ENCODE peak calls at places on chromosome 18, in ten cellular contexts. M is DND-41, S is B cell, V is sigmoid colon, H is IMR-90, R is adrenal gland, C is AG10803, F is BJ, G is PC-3, I is AG09319. X is an unnamed sample.

GRCh38 chr18:44759925-44760342 is 79.2 kb downstream of the SETBP1 start:
- DNase-seq in M (no peak), S (peak; percentile 41), V (no peak), H (no peak), R (no peak), C (no peak), F (no peak), G (no peak), I (no peak), X (no peak)

GRCh38 chr18:79725486-79725885 is 45.9 kb downstream of the CTDP1 start:
- DNase-seq in M (no peak), S (no peak), V (no peak), H (no peak), R (no peak), C (no peak), F (no peak), G (no peak), I (no peak), X (no peak)

GRCh38 chr18:52319423-52319822 is 20.6 kb upstream of the DCC start:
- DNase-seq in M (no peak), S (no peak), V (no peak), H (no peak), R (no peak), C (no peak), F (no peak), G (no peak), I (no peak), X (no peak)

GRCh38 chr18:70072678-70073077 is 125.0 kb upstream of the CD226 start:
- DNase-seq in M (no peak), S (no peak), V (no peak), H (peak; percentile 50), R (no peak), C (peak; percentile 47), F (no peak), G (peak; percentile 33), I (peak; percentile 3), X (no peak)

GRCh38 chr18:42414756-42415454 is 459.9 kb downstream of the PIK3C3 start:
- DNase-seq in M (no peak), S (no peak), V (no peak), H (no peak), R (peak; percentile 60), C (peak; percentile 17), F (no peak), G (no peak), I (no peak), X (no peak)

GRCh38 chr18:45104071-45104440 is 423.4 kb downstream of the SETBP1 start:
- DNase-seq in M (no peak), S (no peak), V (no peak), H (no peak), R (no peak), C (no peak), F (no peak), G (no peak), I (no peak), X (no peak)

GRCh38 chr18:2706903-2707302 is 51.4 kb downstream of the SMCHD1 start:
- DNase-seq in M (no peak), S (no peak), V (no peak), H (no peak), R (no peak), C (no peak), F (no peak), G (no peak), I (no peak), X (no peak)

GRCh38 chr18:64110692-64111480 is 38.0 kb downstream of the LINC00305 start:
- DNase-seq in M (no peak), S (no peak), V (no peak), H (no peak), R (no peak), C (no peak), F (no peak), G (no peak), I (no peak), X (no peak)

GRCh38 chr18:28407681-28408080 is 230.8 kb upstream of the CDH2 start:
- DNase-seq in M (no peak), S (no peak), V (no peak), H (no peak), R (no peak), C (peak; percentile 69), F (peak; percentile 30), G (no peak), I (no peak), X (no peak)

GRCh38 chr18:79760881-79761280 is 36.9 kb upstream of the KCNG2 start:
- DNase-seq in M (peak; percentile 60), S (no peak), V (peak; percentile 22), H (no peak), R (no peak), C (no peak), F (no peak), G (no peak), I (no peak), X (no peak)

GRCh38 chr18:22277758-22278157 is 108.4 kb downstream of the GATA6 start:
- DNase-seq in M (no peak), S (no peak), V (no peak), H (peak; percentile 47), R (no peak), C (no peak), F (no peak), G (no peak), I (no peak), X (no peak)

GRCh38 chr18:48073231-48073930 is 142.9 kb upstream of the SMAD2 start:
- DNase-seq in M (no peak), S (no peak), V (no peak), H (no peak), R (peak; percentile 57), C (peak; percentile 44), F (no peak), G (no peak), I (peak; percentile 8), X (no peak)

GRCh38 chr18:39942702-39943101 is 2012.3 kb upstream of the PIK3C3 start:
- DNase-seq in M (no peak), S (no peak), V (no peak), H (no peak), R (no peak), C (no peak), F (no peak), G (no peak), I (no peak), X (no peak)

GRCh38 chr18:47932603-47933002 is 2.1 kb upstream of the SMAD2 start:
- DNase-seq in M (no peak), S (no peak), V (no peak), H (no peak), R (no peak), C (no peak), F (no peak), G (no peak), I (no peak), X (no peak)

GRCh38 chr18:76958692-76959341 is 136.5 kb downstream of the ZNF236 start:
- DNase-seq in M (no peak), S (no peak), V (no peak), H (no peak), R (no peak), C (no peak), F (no peak), G (no peak), I (no peak), X (no peak)

GRCh38 chr18:56563568-56563967 is 74.8 kb downstream of the TXNL1 start:
- DNase-seq in M (no peak), S (peak; percentile 10), V (no peak), H (no peak), R (no peak), C (no peak), F (no peak), G (peak; percentile 4), I (no peak), X (no peak)

GRCh38 chr18:56562479-56562878 is 75.9 kb downstream of the TXNL1 start:
- DNase-seq in M (no peak), S (no peak), V (no peak), H (no peak), R (no peak), C (no peak), F (no peak), G (no peak), I (no peak), X (no peak)

GRCh38 chr18:56556907-56557306 is 81.5 kb downstream of the TXNL1 start:
- DNase-seq in M (no peak), S (no peak), V (no peak), H (no peak), R (no peak), C (no peak), F (no peak), G (no peak), I (no peak), X (no peak)

GRCh38 chr18:56560992-56561391 is 77.4 kb downstream of the TXNL1 start:
- DNase-seq in M (no peak), S (no peak), V (no peak), H (no peak), R (no peak), C (no peak), F (no peak), G (no peak), I (no peak), X (no peak)

GRCh38 chr18:56559044-56559443 is 79.3 kb downstream of the TXNL1 start:
- DNase-seq in M (no peak), S (no peak), V (no peak), H (no peak), R (no peak), C (no peak), F (no peak), G (no peak), I (no peak), X (no peak)
- TF ChIP-seq CTCF in M (no peak), S (no peak), V (no peak), H (no peak), R (no peak), C (no peak), F (no peak), G (no peak), I (no peak), X (no peak)

GRCh38 chr18:10050956-10051355 is 137.1 kb downstream of the VAPA start:
- DNase-seq in M (no peak), S (no peak), V (no peak), H (peak; percentile 40), R (peak; percentile 0), C (no peak), F (no peak), G (no peak), I (no peak), X (no peak)
- TF ChIP-seq CTCF in M (no peak), S (no peak), V (no peak), H (no peak), R (no peak), C (no peak), F (no peak), G (no peak), I (no peak), X (no peak)

DNA sequence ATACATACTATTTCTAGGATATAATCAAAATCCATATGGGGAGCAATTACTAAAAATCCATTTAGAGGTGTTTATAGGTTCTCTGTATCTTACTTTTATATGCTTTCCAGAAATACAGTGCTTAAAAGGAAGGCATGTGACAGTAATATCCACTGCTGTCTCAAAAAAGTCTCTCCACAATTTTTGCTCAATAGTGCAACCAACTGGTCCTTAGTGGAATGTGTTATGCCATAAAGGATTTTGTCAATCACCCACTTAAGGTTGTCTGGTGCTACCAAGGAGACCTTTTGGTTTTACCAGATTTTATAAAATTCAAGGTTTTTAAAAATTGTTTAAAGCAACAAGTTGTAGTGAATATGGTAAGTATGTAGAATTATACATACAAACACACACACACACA is 328.5 kb upstream of the DSEL start:
- DNase-seq in M (no peak), S (no peak), V (no peak), H (no peak), R (no peak), C (no peak), F (no peak), G (peak; percentile 57), I (no peak), X (no peak)
- TF ChIP-seq CTCF in M (no peak), S (no peak), V (no peak), H (no peak), R (no peak), C (peak; percentile 27), F (no peak), G (peak; percentile 63), I (no peak), X (no peak)

GRCh38 chr18:15165048-15165447 is 417.1 kb downstream of the ANKRD30B start:
- DNase-seq in M (no peak), S (peak; percentile 0), V (no peak), H (no peak), R (no peak), C (no peak), F (no peak), G (peak; percentile 45), I (no peak), X (no peak)
- TF ChIP-seq CTCF in M (no peak), S (no peak), V (no peak), H (no peak), R (no peak), C (no peak), F (no peak), G (no peak), I (no peak), X (no peak)